ENCODE peak calls at places on chromosomes 3 and 15, in nine cellular contexts. I, W, U, P, H, G, K, N and C are unnamed samples.
A peak's percentile ranks its signal among the peaks of the same experiment; 100 is the strongest.

GRCh38 chr3:195807681-195808121 is 4.0 kb downstream of the MUC4 start:
- DNase-seq in I (peak; percentile 69), G (no peak), P (no peak), W (no peak), U (peak; percentile 19), H (no peak), K (no peak), N (no peak), C (no peak)

GRCh38 chr15:92097473-92098178 is 244.1 kb downstream of the SLCO3A1 start:
- DNase-seq in N (no peak), U (peak; percentile 46), K (no peak), G (no peak), W (no peak), I (no peak), P (peak; percentile 16), H (peak; percentile 74), C (no peak)

GRCh38 chr15:41205315-41205714 is 25.2 kb downstream of the EXD1 start:
- DNase-seq in U (no peak), P (no peak), W (no peak), G (no peak), N (no peak), K (no peak), H (no peak), I (no peak), C (no peak)

GRCh38 chr3:35393916-35394315 is 245.4 kb upstream of the ARPP21 start:
- DNase-seq in N (no peak), U (no peak), H (no peak), K (no peak), G (no peak), I (no peak), W (no peak), P (no peak), C (no peak)

GRCh38 chr3:37766220-37766605 is 95.5 kb upstream of the CTDSPL start:
- DNase-seq in N (no peak), G (no peak), W (no peak), P (no peak), I (no peak), H (no peak), K (no peak), U (no peak), C (no peak)

GRCh38 chr15:67242665-67243064 is 11.8 kb downstream of the AAGAB start:
- DNase-seq in H (no peak), K (no peak), U (no peak), N (no peak), W (no peak), G (no peak), P (no peak), I (no peak), C (no peak)

GRCh38 chr15:67805008-67805681 is 20.2 kb upstream of the SKOR1 start:
- DNase-seq in U (no peak), K (no peak), G (no peak), I (peak; percentile 63), W (no peak), N (no peak), H (peak; percentile 49), P (no peak), C (no peak)

GRCh38 chr15:99423186-99424130 is 142.3 kb upstream of the MEF2A start:
- DNase-seq in G (no peak), K (no peak), W (no peak), P (no peak), U (no peak), I (peak; percentile 56), N (no peak), H (no peak), C (peak; percentile 65)

GRCh38 chr15:58182460-58183163 is 44.4 kb downstream of the AQP9 start:
- DNase-seq in H (peak; percentile 73), I (no peak), N (peak; percentile 32), K (no peak), U (peak; percentile 14), G (peak; percentile 58), P (peak; percentile 48), W (no peak), C (no peak)

GRCh38 chr3:107846282-107846852 is 244.5 kb downstream of the CD47 start:
- DNase-seq in K (no peak), U (peak; percentile 66), P (peak; percentile 64), G (no peak), N (peak; percentile 39), W (no peak), H (peak; percentile 85), I (no peak), C (no peak)

GRCh38 chr3:30616347-30617027 is 10.1 kb downstream of the TGFBR2 start:
- DNase-seq in P (no peak), G (no peak), U (no peak), W (no peak), H (no peak), I (no peak), N (no peak), K (no peak), C (no peak)

GRCh38 chr3:30617653-30618052 is 11.3 kb downstream of the TGFBR2 start:
- DNase-seq in W (no peak), P (no peak), U (no peak), K (no peak), G (no peak), N (no peak), H (no peak), I (no peak), C (no peak)

GRCh38 chr3:30615615-30616346 is 9.4 kb downstream of the TGFBR2 start:
- DNase-seq in I (no peak), U (no peak), G (no peak), P (no peak), H (no peak), W (no peak), N (no peak), K (no peak), C (no peak)

GRCh38 chr3:30618508-30618907 is 12.1 kb downstream of the TGFBR2 start:
- DNase-seq in P (no peak), G (no peak), I (no peak), U (no peak), K (no peak), H (no peak), N (no peak), W (no peak), C (no peak)

DNA sequence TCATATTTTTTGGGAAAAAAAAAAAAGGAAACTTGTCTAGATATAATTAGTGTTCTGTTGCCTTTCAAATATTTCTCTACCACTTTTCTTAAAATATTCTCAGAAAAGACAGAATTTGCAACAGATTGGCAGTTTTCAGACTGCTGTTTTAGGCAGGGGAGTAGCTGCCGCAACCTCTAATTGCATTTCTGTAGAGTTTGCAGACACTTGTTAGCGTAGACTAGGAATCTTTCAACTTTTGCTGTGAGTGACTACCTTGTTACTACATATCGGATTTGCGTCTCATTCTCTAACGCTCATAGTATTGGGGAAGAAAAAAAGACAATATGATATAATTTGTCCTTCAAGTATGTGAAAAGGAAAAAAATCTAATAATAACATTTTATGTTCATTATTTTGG is 10.7 kb downstream of the TGFBR2 start:
- DNase-seq in W (no peak), H (no peak), P (no peak), K (no peak), N (no peak), U (no peak), I (no peak), G (no peak), C (no peak)
- H3K4me1 ChIP-seq in W (no peaks in the 10 kb centered on the region), H (no peaks in the 10 kb centered on the region), P (peaks cover 99% of the 10 kb centered on the region), K (peaks cover 98% of the 10 kb centered on the region), N (peaks cover 28% of the 10 kb centered on the region), U (peaks cover 33% of the 10 kb centered on the region), I (peaks cover 100% of the 10 kb centered on the region), G (peaks cover 94% of the 10 kb centered on the region), C (peaks cover 61% of the 10 kb centered on the region)

DNA sequence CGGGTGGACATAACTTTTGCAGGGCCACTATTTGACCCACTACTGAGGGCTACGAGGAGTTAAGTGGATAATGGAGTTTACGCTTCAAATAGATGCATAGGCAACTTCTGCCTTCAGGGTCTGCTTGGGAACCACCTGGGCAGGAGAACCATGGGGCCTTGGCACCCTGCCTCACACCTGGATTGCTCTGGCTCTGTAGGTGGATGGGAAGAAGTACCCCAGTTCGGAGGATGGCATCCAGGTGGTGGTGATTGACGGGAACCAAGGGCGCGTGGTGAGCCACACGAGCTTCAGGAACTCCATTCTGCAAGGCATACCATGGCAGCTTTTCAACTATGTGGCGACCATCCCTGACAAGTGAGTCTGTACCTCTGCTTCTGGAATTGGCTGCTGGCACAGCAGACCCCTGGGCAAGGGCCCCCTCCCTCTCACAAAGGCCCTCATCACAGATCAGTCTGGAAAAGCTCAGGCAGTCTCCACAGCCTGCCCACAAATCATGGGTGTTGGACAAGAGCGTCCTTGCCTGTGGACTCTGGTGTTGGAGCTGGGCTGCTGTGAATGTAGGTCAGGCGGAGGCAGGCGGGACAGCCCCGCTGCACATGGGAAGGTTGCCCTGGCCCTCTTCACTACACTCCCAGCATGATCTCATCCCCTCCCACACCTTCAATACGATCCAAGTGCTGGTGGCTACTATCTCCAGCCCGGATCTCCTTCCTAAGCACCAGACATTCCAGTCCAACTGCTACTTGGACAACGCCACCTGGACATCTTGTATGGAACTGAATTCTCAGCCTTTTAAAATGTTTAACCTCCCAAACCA is 46.7 kb downstream of the MESD start:
- DNase-seq in G (no peak), K (no peak), N (no peak), H (no peak), I (no peak), P (no peak), W (peak; percentile 75), U (no peak), C (peak; percentile 57)
- TF ChIP-seq POLR2AphosphoS5 in G (peak; percentile 42), K (no peak), N (no peak), H (no peak), I (no peak), P (no peak), W (peak; percentile 24), U (no peak), C (no peak)

DNA sequence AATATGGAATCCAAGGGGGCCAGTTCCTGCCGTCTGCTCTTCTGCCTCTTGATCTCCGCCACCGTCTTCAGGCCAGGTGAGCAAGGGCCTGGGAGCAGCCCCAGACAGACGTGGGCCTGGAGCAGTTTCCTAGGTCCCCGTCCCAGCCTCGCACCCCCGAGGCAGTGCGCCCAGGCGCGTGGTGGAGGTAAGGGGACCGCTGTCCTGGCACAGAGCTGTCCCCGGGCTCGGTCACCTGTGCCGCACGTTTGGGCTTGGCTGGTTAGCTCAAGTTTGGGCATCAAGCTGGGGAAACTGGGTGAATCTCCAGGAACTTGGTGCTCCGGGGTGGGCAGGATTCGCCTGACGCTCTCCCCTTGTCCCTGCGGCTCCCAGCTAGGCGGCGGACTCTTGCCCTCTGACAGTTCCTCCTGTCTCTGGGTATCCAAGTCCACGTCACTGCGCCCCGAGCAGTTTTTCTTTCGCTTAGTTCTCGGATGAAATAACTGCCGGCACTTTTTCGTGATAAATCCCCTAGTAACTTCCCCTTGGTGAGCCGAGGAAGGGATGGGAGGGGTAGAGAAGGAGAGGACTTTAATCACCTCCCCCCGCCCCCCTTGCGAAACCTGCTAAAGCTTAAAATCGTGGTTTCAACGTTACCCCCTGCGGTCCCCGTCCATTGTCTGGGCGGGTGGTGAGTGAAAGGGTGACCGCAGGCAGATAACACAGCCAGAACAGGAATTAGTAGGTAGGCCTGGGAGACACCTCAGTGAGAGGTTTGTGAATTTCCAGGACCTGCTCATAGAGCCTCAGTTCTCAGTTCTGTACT is 901 bp downstream of the ALCAM start:
- DNase-seq in G (peak; percentile 89), K (no peak), U (peak; percentile 84), P (no peak), I (peak; percentile 92), N (no peak), H (peak; percentile 71), W (peak; percentile 55), C (peak; percentile 82)
- H3K4me3 ChIP-seq in G (peak overlapping the region; percentile 68), K (peak overlapping the region; percentile 73), U (peak overlapping the region; percentile 57), P (peak overlapping the region; percentile 74), I (peak overlapping the region; percentile 58), N (peak overlapping the region; percentile 84), H (peak overlapping the region; percentile 47), W (peak overlapping the region; percentile 72), C (peak overlapping the region; percentile 64)

DNA sequence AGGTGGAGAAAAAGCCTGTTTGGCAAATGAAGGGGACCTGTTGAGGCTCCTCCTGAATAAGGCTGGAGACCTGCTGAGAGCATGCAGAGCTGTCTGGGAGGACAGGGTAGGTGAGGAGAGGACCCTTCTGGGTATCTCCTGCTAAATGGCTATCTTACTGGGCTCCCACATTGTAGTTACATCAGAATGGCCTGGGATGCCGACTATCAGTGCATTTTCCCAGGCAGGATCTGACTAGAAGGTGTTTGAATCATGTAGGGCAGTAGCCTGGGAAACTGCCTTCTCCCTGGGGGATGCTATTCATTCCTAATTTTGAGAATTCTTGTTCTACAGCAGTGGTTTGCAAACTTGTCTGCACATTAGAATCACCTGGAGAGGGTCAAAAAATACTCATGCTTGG is 631 bp downstream of the AGBL1 start:
- DNase-seq in I (no peak), U (no peak), P (no peak), W (no peak), H (no peak), K (peak; percentile 77), G (no peak), N (no peak), C (no peak)
- H3K4me1 ChIP-seq in I (no peaks in the 10 kb centered on the region), U (no peaks in the 10 kb centered on the region), P (no peaks in the 10 kb centered on the region), W (no peaks in the 10 kb centered on the region), H (peaks cover 6% of the 10 kb centered on the region), K (no peaks in the 10 kb centered on the region), G (peaks cover 10% of the 10 kb centered on the region), N (no peaks in the 10 kb centered on the region), C (no peaks in the 10 kb centered on the region)